ENCODE peak calls at places on chromosomes 2 and 18, in five cellular contexts. Q is DMS153; E is mucosa of descending colon; Z is activated CD8-positive, alpha-beta memory T cell treated with anti-CD3 and anti-CD28 coated beads for 48 hours; S is neural progenitor cell. I is an unnamed sample.

GRCh38 chr18:32333781-32334180 is 136.9 kb downstream of the GAREM1 start:
- DNase-seq in Q (peak), E (no peak), Z (no peak), S (peak), I (peak)

GRCh38 chr2:88811238-88811637 is 119.8 kb downstream of the RPIA start:
- DNase-seq in Q (no peak), E (no peak), Z (no peak), S (no peak), I (no peak)

GRCh38 chr2:187500585-187501359 is 52.7 kb upstream of the CALCRL start:
- DNase-seq in Q (no peak), E (no peak), Z (no peak), S (peak), I (peak)

GRCh38 chr2:188410504-188411235 is 119.0 kb downstream of the GULP1 start:
- DNase-seq in Q (no peak), E (no peak), Z (no peak), S (no peak), I (peak)

GRCh38 chr2:16224298-16225045 is 284.1 kb downstream of the MYCN start:
- DNase-seq in Q (no peak), E (no peak), Z (no peak), S (peak), I (no peak)

GRCh38 chr2:159713691-159714585 is 1.6 kb downstream of the MARCHF7 start:
- DNase-seq in Q (no peak), E (no peak), Z (no peak), S (no peak), I (peak)

GRCh38 chr2:79669714-79670113 is 156.9 kb downstream of the CTNNA2 start:
- DNase-seq in Q (no peak), E (no peak), Z (no peak), S (no peak), I (no peak)

GRCh38 chr2:95047629-95048510 is 22.4 kb downstream of the MAL start:
- DNase-seq in Q (peak), E (no peak), Z (no peak), S (no peak), I (no peak)

GRCh38 chr2:100262043-100262442 is 60.3 kb downstream of the LONRF2 start:
- DNase-seq in Q (no peak), E (no peak), Z (no peak), S (no peak), I (no peak)

GRCh38 chr2:26298638-26299393 is 47.1 kb upstream of the SELENOI start:
- DNase-seq in Q (no peak), E (peak), Z (no peak), S (peak), I (no peak)

GRCh38 chr2:40760071-40760666 is 308.3 kb upstream of the SLC8A1 start:
- DNase-seq in Q (peak), E (no peak), Z (no peak), S (peak), I (peak)

GRCh38 chr18:40056085-40056484 is 1898.9 kb upstream of the PIK3C3 start:
- DNase-seq in Q (no peak), E (no peak), Z (no peak), S (no peak), I (no peak)

GRCh38 chr2:37925063-37925897 is at the start of gene RMDN2:
- DNase-seq in Q (peak), E (peak), Z (peak), S (peak), I (peak)

GRCh38 chr2:10235099-10235908 is 67.4 kb upstream of the HPCAL1 start:
- DNase-seq in Q (no peak), E (peak), Z (no peak), S (no peak), I (no peak)

GRCh38 chr2:3465844-3466481 is 53.4 kb downstream of the ADI1 start:
- DNase-seq in Q (no peak), E (no peak), Z (no peak), S (no peak), I (no peak)

GRCh38 chr2:105502625-105503334 is 103.9 kb upstream of the FHL2 start:
- DNase-seq in Q (no peak), E (no peak), Z (no peak), S (no peak), I (no peak)

GRCh38 chr2:9844581-9844980 is 1.3 kb downstream of the TAF1B start:
- DNase-seq in Q (no peak), E (no peak), Z (no peak), S (no peak), I (no peak)

GRCh38 chr2:230849633-230850357 is 14.9 kb upstream of the ITM2C start:
- DNase-seq in Q (no peak), E (peak), Z (no peak), S (peak), I (peak)

GRCh38 chr2:677056-677949 is at the start of gene TMEM18:
- DNase-seq in Q (peak), E (no peak), Z (peak), S (peak), I (peak)

GRCh38 chr18:62744076-62744705 is 28.9 kb downstream of the PHLPP1 start:
- DNase-seq in Q (no peak), E (no peak), Z (no peak), S (no peak), I (no peak)

GRCh38 chr18:74841248-74841647 is 243.6 kb downstream of the ZNF407 start:
- DNase-seq in Q (peak), E (no peak), Z (no peak), S (no peak), I (no peak)

GRCh38 chr2:239731422-239731821 is 293.7 kb downstream of the NDUFA10 start:
- DNase-seq in Q (no peak), E (no peak), Z (no peak), S (peak), I (no peak)

GRCh38 chr2:144666032-144666431 is 146.1 kb upstream of the ZEB2 start:
- DNase-seq in Q (no peak), E (no peak), Z (no peak), S (no peak), I (no peak)

GRCh38 chr18:5152335-5153020 is 44.6 kb downstream of the AKAIN1 start:
- DNase-seq in Q (no peak), E (no peak), Z (no peak), S (no peak), I (no peak)

GRCh38 chr18:59802031-59802430 is 97.8 kb upstream of the PMAIP1 start:
- DNase-seq in Q (no peak), E (no peak), Z (no peak), S (no peak), I (no peak)

GRCh38 chr2:83196225-83196624 is 1262.9 kb downstream of the SUCLG1 start:
- DNase-seq in Q (peak), E (no peak), Z (no peak), S (peak), I (peak)

GRCh38 chr2:136253288-136254004 is 135.5 kb upstream of the CXCR4 start:
- DNase-seq in Q (no peak), E (no peak), Z (no peak), S (no peak), I (no peak)

GRCh38 chr2:12979066-12979465 is 262.3 kb downstream of the TRIB2 start:
- DNase-seq in Q (no peak), E (no peak), Z (no peak), S (no peak), I (peak)

GRCh38 chr2:198762456-198762855 is 695.3 kb downstream of the SATB2 start:
- DNase-seq in Q (no peak), E (no peak), Z (no peak), S (no peak), I (peak)

GRCh38 chr2:106085441-106085911 is 108.6 kb downstream of the UXS1 start:
- DNase-seq in Q (no peak), E (no peak), Z (no peak), S (peak), I (peak)

GRCh38 chr2:219578811-219579210 is 6.7 kb downstream of the INHA start:
- DNase-seq in Q (no peak), E (no peak), Z (no peak), S (no peak), I (no peak)

GRCh38 chr18:55786651-55787272 is 198.8 kb upstream of the TCF4 start:
- DNase-seq in Q (no peak), E (no peak), Z (no peak), S (no peak), I (no peak)

GRCh38 chr18:22167471-22168151 is 1.8 kb upstream of the GATA6 start:
- DNase-seq in Q (no peak), E (peak), Z (no peak), S (peak), I (no peak)

GRCh38 chr18:48902023-48902855 is 48.5 kb downstream of the SMAD7 start:
- DNase-seq in Q (peak), E (peak), Z (no peak), S (no peak), I (no peak)

GRCh38 chr2:407630-408029 is 119.7 kb upstream of the ALKAL2 start:
- DNase-seq in Q (no peak), E (no peak), Z (no peak), S (no peak), I (no peak)

GRCh38 chr18:35526476-35527120 is 28.8 kb upstream of the INO80C start:
- DNase-seq in Q (peak), E (no peak), Z (no peak), S (no peak), I (no peak)

GRCh38 chr2:68768461-68768860 is 33.9 kb downstream of the ARHGAP25 start:
- DNase-seq in Q (no peak), E (no peak), Z (no peak), S (no peak), I (no peak)

I was measured in SK-MEL-5.